ENCODE peak calls at places on chromosomes 12 and 14, in four cellular contexts. J is pulmonary artery endothelial cell, I is LoVo, P is Peyer's patch. U is an unnamed sample.
A peak's percentile ranks its signal among the peaks of the same experiment; 100 is the strongest.

GRCh38 chr12:51788876-51789275 is 59.6 kb downstream of the FIGNL2 start:
- DNase-seq in P (no peak), J (no peak), I (no peak), U (no peak)

GRCh38 chr12:26153421-26154154 is 28.8 kb upstream of the BHLHE41 start:
- DNase-seq in P (no peak), I (peak; percentile 92), J (peak; percentile 67), U (peak; percentile 57)

GRCh38 chr14:54348001-54348611 is 48.7 kb upstream of the CDKN3 start:
- DNase-seq in J (no peak), P (no peak), I (peak; percentile 86), U (peak; percentile 77)

GRCh38 chr12:60148831-60149230 is 553.0 kb downstream of the SLC16A7 start:
- DNase-seq in I (no peak), P (no peak), J (peak; percentile 27), U (no peak)

GRCh38 chr12:481422-481821 is 21.7 kb downstream of the B4GALNT3 start:
- DNase-seq in P (no peak), I (no peak), J (no peak), U (peak; percentile 25)

GRCh38 chr12:109753054-109753401 is 39.4 kb downstream of the FAM222A start:
- DNase-seq in P (no peak), I (no peak), J (no peak), U (no peak)

GRCh38 chr14:101228949-101229541 is 325.5 kb upstream of the RTL1 start:
- DNase-seq in P (no peak), J (no peak), I (no peak), U (no peak)

GRCh38 chr12:51874013-51874412 is 13.9 kb upstream of the ANKRD33 start:
- DNase-seq in J (no peak), P (no peak), I (no peak), U (peak; percentile 82)

GRCh38 chr12:2338381-2338780 is 285.6 kb downstream of the CACNA1C start:
- DNase-seq in J (no peak), I (no peak), P (no peak), U (no peak)

GRCh38 chr14:71713061-71713850 is 219.0 kb upstream of the RGS6 start:
- DNase-seq in P (no peak), I (no peak), J (no peak), U (no peak)

GRCh38 chr14:30553311-30553989 is 5.5 kb upstream of the G2E3 start:
- DNase-seq in I (no peak), J (no peak), P (no peak), U (no peak)

GRCh38 chr14:59036134-59036533 is 152.3 kb upstream of the DAAM1 start:
- DNase-seq in I (no peak), P (no peak), J (no peak), U (no peak)

GRCh38 chr12:65532744-65533143 is 254.3 kb downstream of the MSRB3 start:
- DNase-seq in I (peak; percentile 74), J (no peak), P (no peak), U (no peak)

GRCh38 chr12:9118161-9118560 is 2.4 kb upstream of the A2M start:
- DNase-seq in I (no peak), J (no peak), P (no peak), U (no peak)

GRCh38 chr14:72741836-72742681 is 151.8 kb downstream of the DPF3 start:
- DNase-seq in I (no peak), J (no peak), P (no peak), U (no peak)

GRCh38 chr14:65453807-65454480 is 41.4 kb downstream of the FUT8 start:
- DNase-seq in J (no peak), P (no peak), I (no peak), U (no peak)

GRCh38 chr12:75660805-75661404 is 149.5 kb upstream of the KRR1 start:
- DNase-seq in J (no peak), P (no peak), I (peak; percentile 54), U (no peak)

GRCh38 chr14:53955671-53956426 is 776 bp downstream of the BMP4 start:
- DNase-seq in I (peak; percentile 53), P (no peak), J (no peak), U (peak; percentile 2)

GRCh38 chr12:75908961-75909699 is 122.4 kb downstream of the PHLDA1 start:
- DNase-seq in P (no peak), I (peak; percentile 37), J (peak; percentile 85), U (peak; percentile 50)

GRCh38 chr12:132357623-132358186 is 28.3 kb upstream of the GALNT9 start:
- DNase-seq in P (no peak), I (no peak), J (no peak), U (no peak)

GRCh38 chr14:103846569-103847438 is 571 bp downstream of the PPP1R13B start:
- DNase-seq in P (no peak), I (no peak), J (no peak), U (no peak)

GRCh38 chr12:23098110-23099049 is 473.4 kb downstream of the ETNK1 start:
- DNase-seq in J (no peak), I (no peak), P (no peak), U (peak; percentile 4)

GRCh38 chr12:113392988-113393579 is 10.6 kb downstream of the SDS start:
- DNase-seq in P (no peak), I (no peak), J (no peak), U (no peak)

GRCh38 chr12:92178340-92178739 is 32.7 kb upstream of the BTG1 start:
- DNase-seq in P (no peak), I (no peak), J (no peak), U (no peak)

GRCh38 chr14:70811578-70811977 is 2.3 kb upstream of the MAP3K9 start:
- DNase-seq in I (no peak), P (no peak), J (no peak), U (no peak)

GRCh38 chr12:88743946-88744685 is 163.8 kb upstream of the KITLG start:
- DNase-seq in I (no peak), P (no peak), J (no peak), U (no peak)

GRCh38 chr12:101619868-101620761 is 25.3 kb downstream of the MYBPC1 start:
- DNase-seq in I (peak; percentile 43), J (no peak), P (no peak), U (no peak)

GRCh38 chr12:503111-503761 is 43.5 kb downstream of the B4GALNT3 start:
- DNase-seq in P (no peak), J (no peak), I (peak; percentile 97), U (peak; percentile 18)

GRCh38 chr12:72274926-72275325 is 2.8 kb downstream of the TRHDE start:
- DNase-seq in P (no peak), I (no peak), J (no peak), U (peak; percentile 15)

GRCh38 chr12:104355630-104356029 is 52.1 kb downstream of the EID3 start:
- DNase-seq in J (no peak), P (no peak), I (no peak), U (no peak)

GRCh38 chr12:30785630-30786029 is 30.9 kb upstream of the CAPRIN2 start:
- DNase-seq in P (no peak), J (no peak), I (no peak), U (no peak)

GRCh38 chr14:39229222-39229543 is 4.5 kb upstream of the MIA2 start:
- DNase-seq in I (no peak), J (no peak), P (no peak), U (no peak)

GRCh38 chr14:105472496-105472991 is 2.1 kb upstream of the CRIP2 start:
- DNase-seq in J (no peak), I (no peak), P (no peak), U (no peak)

GRCh38 chr14:105465209-105466031 is 9.2 kb upstream of the CRIP2 start:
- DNase-seq in J (no peak), P (no peak), I (no peak), U (peak; percentile 85)

GRCh38 chr12:52847335-52848102 is 1.3 kb downstream of the KRT78 start:
- DNase-seq in J (no peak), I (no peak), P (no peak), U (peak; percentile 25)

GRCh38 chr12:25054783-25055144 is 105.9 kb upstream of the BCAT1 start:
- DNase-seq in I (no peak), P (peak; percentile 44), J (no peak), U (no peak)

GRCh38 chr14:31070431-31070830 is 44.3 kb upstream of the STRN3 start:
- DNase-seq in I (peak; percentile 38), J (no peak), P (no peak), U (no peak)

GRCh38 chr12:95532851-95533250 is 18.4 kb downstream of the USP44 start:
- DNase-seq in J (no peak), P (no peak), I (peak; percentile 23), U (no peak)

GRCh38 chr14:62824086-62824485 is 221.2 kb downstream of the KCNH5 start:
- DNase-seq in I (no peak), J (no peak), P (no peak), U (no peak)

U was measured in A673.